ENCODE peak calls at places on chromosome 7, in six cellular contexts. One of them, this sample, is unnamed.

GRCh38 chr7:105623378-105623777 is 42.1 kb upstream of the EFCAB10 start:
- DNase-seq in 8988T: no peak
- DNase-seq in IMR-90: no peak
- DNase-seq in T-helper 17 cell: no peak
- DNase-seq in SHP77: no peak
- DNase-seq in HT1080: no peak
- DNase-seq in this sample: no peak

GRCh38 chr7:12358694-12359093 is 45.0 kb downstream of the VWDE start:
- DNase-seq in HT1080: no peak
- DNase-seq in SHP77: no peak
- DNase-seq in IMR-90: peak
- DNase-seq in 8988T: no peak
- DNase-seq in T-helper 17 cell: no peak
- DNase-seq in this sample: no peak

GRCh38 chr7:767941-768729 is 41.1 kb upstream of the PRKAR1B start:
- DNase-seq in 8988T: no peak
- DNase-seq in T-helper 17 cell: no peak
- DNase-seq in IMR-90: peak
- DNase-seq in SHP77: no peak
- DNase-seq in HT1080: no peak
- DNase-seq in this sample: no peak

GRCh38 chr7:36308031-36308430 is 81.6 kb upstream of the ANLN start:
- DNase-seq in IMR-90: no peak
- DNase-seq in T-helper 17 cell: no peak
- DNase-seq in SHP77: no peak
- DNase-seq in HT1080: no peak
- DNase-seq in 8988T: no peak
- DNase-seq in this sample: no peak

GRCh38 chr7:123690550-123690949 is 34.9 kb downstream of the LMOD2 start:
- DNase-seq in IMR-90: no peak
- DNase-seq in 8988T: no peak
- DNase-seq in T-helper 17 cell: no peak
- DNase-seq in SHP77: no peak
- DNase-seq in HT1080: no peak
- DNase-seq in this sample: no peak

GRCh38 chr7:134420509-134421125 is 38.3 kb downstream of the AKR1B1 start:
- DNase-seq in 8988T: no peak
- DNase-seq in SHP77: no peak
- DNase-seq in HT1080: peak
- DNase-seq in IMR-90: peak
- DNase-seq in T-helper 17 cell: no peak
- DNase-seq in this sample: peak

GRCh38 chr7:30648744-30649540 is 33.3 kb downstream of the CRHR2 start:
- DNase-seq in 8988T: no peak
- DNase-seq in IMR-90: no peak
- DNase-seq in T-helper 17 cell: no peak
- DNase-seq in SHP77: no peak
- DNase-seq in HT1080: no peak
- DNase-seq in this sample: no peak

GRCh38 chr7:27201231-27202017 is 1.5 kb upstream of the HOXA13 start:
- DNase-seq in T-helper 17 cell: no peak
- DNase-seq in HT1080: no peak
- DNase-seq in SHP77: no peak
- DNase-seq in IMR-90: no peak
- DNase-seq in 8988T: no peak
- DNase-seq in this sample: no peak

GRCh38 chr7:93043393-93043985 is 74.3 kb downstream of the SAMD9 start:
- DNase-seq in HT1080: peak
- DNase-seq in IMR-90: peak
- DNase-seq in SHP77: no peak
- DNase-seq in T-helper 17 cell: no peak
- DNase-seq in 8988T: no peak
- DNase-seq in this sample: no peak

GRCh38 chr7:110224643-110225042 is 866.3 kb upstream of the LRRN3 start:
- DNase-seq in T-helper 17 cell: no peak
- DNase-seq in HT1080: peak
- DNase-seq in 8988T: no peak
- DNase-seq in IMR-90: peak
- DNase-seq in SHP77: no peak
- DNase-seq in this sample: no peak

GRCh38 chr7:84022686-84023308 is 171.8 kb downstream of the SEMA3A start:
- DNase-seq in T-helper 17 cell: no peak
- DNase-seq in IMR-90: peak
- DNase-seq in 8988T: no peak
- DNase-seq in HT1080: no peak
- DNase-seq in SHP77: peak
- DNase-seq in this sample: peak

GRCh38 chr7:17299477-17299991 is 1.1 kb downstream of the AHR start:
- DNase-seq in IMR-90: peak
- DNase-seq in SHP77: peak
- DNase-seq in HT1080: peak
- DNase-seq in 8988T: no peak
- DNase-seq in T-helper 17 cell: no peak
- DNase-seq in this sample: no peak

GRCh38 chr7:144027070-144027469 is 21.7 kb upstream of the OR2A5 start:
- DNase-seq in 8988T: no peak
- DNase-seq in HT1080: peak
- DNase-seq in IMR-90: peak
- DNase-seq in SHP77: no peak
- DNase-seq in T-helper 17 cell: no peak
- DNase-seq in this sample: peak

GRCh38 chr7:96415293-96415940 is 93.5 kb upstream of the SLC25A13 start:
- DNase-seq in HT1080: no peak
- DNase-seq in 8988T: no peak
- DNase-seq in T-helper 17 cell: no peak
- DNase-seq in SHP77: no peak
- DNase-seq in IMR-90: no peak
- DNase-seq in this sample: no peak

GRCh38 chr7:93115796-93116195 is 2.0 kb downstream of the SAMD9 start:
- DNase-seq in IMR-90: peak
- DNase-seq in 8988T: no peak
- DNase-seq in SHP77: no peak
- DNase-seq in HT1080: peak
- DNase-seq in T-helper 17 cell: no peak
- DNase-seq in this sample: no peak

GRCh38 chr7:33157311-33157710 is 27.9 kb downstream of the BBS9 start:
- DNase-seq in T-helper 17 cell: no peak
- DNase-seq in SHP77: no peak
- DNase-seq in HT1080: no peak
- DNase-seq in IMR-90: peak
- DNase-seq in 8988T: no peak
- DNase-seq in this sample: no peak

GRCh38 chr7:149644754-149645153 is 128.6 kb downstream of the ZNF467 start:
- DNase-seq in 8988T: no peak
- DNase-seq in HT1080: no peak
- DNase-seq in IMR-90: no peak
- DNase-seq in T-helper 17 cell: no peak
- DNase-seq in SHP77: no peak
- DNase-seq in this sample: no peak

GRCh38 chr7:157017639-157018327 is 7.3 kb upstream of the MNX1 start:
- DNase-seq in T-helper 17 cell: no peak
- DNase-seq in IMR-90: no peak
- DNase-seq in 8988T: no peak
- DNase-seq in HT1080: no peak
- DNase-seq in SHP77: no peak
- DNase-seq in this sample: peak

GRCh38 chr7:1729183-1729582 is 59.1 kb downstream of the ELFN1 start:
- DNase-seq in SHP77: no peak
- DNase-seq in IMR-90: no peak
- DNase-seq in T-helper 17 cell: no peak
- DNase-seq in HT1080: no peak
- DNase-seq in 8988T: no peak
- DNase-seq in this sample: no peak

GRCh38 chr7:99740573-99741437 is 5.8 kb upstream of the CYP3A7 start:
- DNase-seq in SHP77: no peak
- DNase-seq in HT1080: no peak
- DNase-seq in 8988T: no peak
- DNase-seq in IMR-90: peak
- DNase-seq in T-helper 17 cell: no peak
- DNase-seq in this sample: no peak

GRCh38 chr7:129264534-129264933 is 39.7 kb downstream of the AHCYL2 start:
- DNase-seq in SHP77: no peak
- DNase-seq in T-helper 17 cell: no peak
- DNase-seq in IMR-90: no peak
- DNase-seq in 8988T: no peak
- DNase-seq in HT1080: no peak
- DNase-seq in this sample: peak

GRCh38 chr7:151394076-151395035 is 15.5 kb downstream of the WDR86 start:
- DNase-seq in IMR-90: no peak
- DNase-seq in HT1080: no peak
- DNase-seq in 8988T: no peak
- DNase-seq in SHP77: no peak
- DNase-seq in T-helper 17 cell: no peak
- DNase-seq in this sample: no peak

GRCh38 chr7:43674559-43675436 is 54.5 kb downstream of the COA1 start:
- DNase-seq in T-helper 17 cell: no peak
- DNase-seq in 8988T: no peak
- DNase-seq in SHP77: no peak
- DNase-seq in HT1080: peak
- DNase-seq in IMR-90: peak
- DNase-seq in this sample: no peak

GRCh38 chr7:112362796-112363195 is 87.5 kb upstream of the IFRD1 start:
- DNase-seq in T-helper 17 cell: no peak
- DNase-seq in HT1080: no peak
- DNase-seq in 8988T: no peak
- DNase-seq in SHP77: no peak
- DNase-seq in IMR-90: no peak
- DNase-seq in this sample: no peak

GRCh38 chr7:157434231-157434630 is 97.4 kb downstream of the DNAJB6 start:
- DNase-seq in IMR-90: no peak
- DNase-seq in SHP77: no peak
- DNase-seq in 8988T: no peak
- DNase-seq in HT1080: no peak
- DNase-seq in T-helper 17 cell: no peak
- DNase-seq in this sample: no peak

GRCh38 chr7:43905209-43905946 is 1.0 kb downstream of the URGCP start:
- DNase-seq in SHP77: no peak
- DNase-seq in IMR-90: no peak
- DNase-seq in HT1080: no peak
- DNase-seq in 8988T: peak
- DNase-seq in T-helper 17 cell: no peak
- DNase-seq in this sample: no peak

GRCh38 chr7:2757904-2758672 is 70.1 kb downstream of the AMZ1 start:
- DNase-seq in 8988T: no peak
- DNase-seq in SHP77: peak
- DNase-seq in IMR-90: peak
- DNase-seq in HT1080: peak
- DNase-seq in T-helper 17 cell: no peak
- DNase-seq in this sample: no peak

GRCh38 chr7:142798451-142799438 is 28.0 kb downstream of the PRSS2 start:
- DNase-seq in IMR-90: no peak
- DNase-seq in HT1080: no peak
- DNase-seq in SHP77: no peak
- DNase-seq in 8988T: no peak
- DNase-seq in T-helper 17 cell: no peak
- DNase-seq in this sample: no peak

GRCh38 chr7:1914321-1914720 is 244.2 kb downstream of the ELFN1 start:
- DNase-seq in SHP77: no peak
- DNase-seq in T-helper 17 cell: no peak
- DNase-seq in HT1080: no peak
- DNase-seq in IMR-90: no peak
- DNase-seq in 8988T: no peak
- DNase-seq in this sample: no peak

GRCh38 chr7:15317215-15317614 is 244.6 kb downstream of the AGMO start:
- DNase-seq in 8988T: no peak
- DNase-seq in HT1080: no peak
- DNase-seq in T-helper 17 cell: no peak
- DNase-seq in SHP77: peak
- DNase-seq in IMR-90: no peak
- DNase-seq in this sample: peak

GRCh38 chr7:106022193-106022821 is 59.2 kb downstream of the CDHR3 start:
- DNase-seq in SHP77: no peak
- DNase-seq in 8988T: no peak
- DNase-seq in T-helper 17 cell: peak
- DNase-seq in IMR-90: no peak
- DNase-seq in HT1080: peak
- DNase-seq in this sample: peak

GRCh38 chr7:153835712-153836265 is 216.4 kb upstream of the DPP6 start:
- DNase-seq in SHP77: no peak
- DNase-seq in T-helper 17 cell: no peak
- DNase-seq in IMR-90: no peak
- DNase-seq in 8988T: no peak
- DNase-seq in HT1080: no peak
- DNase-seq in this sample: no peak

GRCh38 chr7:48708635-48709034 is 215.7 kb upstream of the CDC14C start:
- DNase-seq in T-helper 17 cell: no peak
- DNase-seq in IMR-90: no peak
- DNase-seq in HT1080: no peak
- DNase-seq in SHP77: no peak
- DNase-seq in 8988T: no peak
- DNase-seq in this sample: no peak

GRCh38 chr7:149620961-149621360 is 123.4 kb upstream of the ZNF746 start:
- DNase-seq in 8988T: no peak
- DNase-seq in SHP77: no peak
- DNase-seq in HT1080: no peak
- DNase-seq in T-helper 17 cell: no peak
- DNase-seq in IMR-90: no peak
- DNase-seq in this sample: no peak

GRCh38 chr7:28550580-28551205 is 138.4 kb downstream of the CREB5 start:
- DNase-seq in HT1080: no peak
- DNase-seq in IMR-90: no peak
- DNase-seq in 8988T: no peak
- DNase-seq in T-helper 17 cell: no peak
- DNase-seq in SHP77: no peak
- DNase-seq in this sample: no peak

GRCh38 chr7:19248681-19249080 is 103.5 kb upstream of the FERD3L start:
- DNase-seq in HT1080: no peak
- DNase-seq in SHP77: no peak
- DNase-seq in T-helper 17 cell: no peak
- DNase-seq in 8988T: no peak
- DNase-seq in IMR-90: peak
- DNase-seq in this sample: no peak

GRCh38 chr7:102989161-102989560 is 76.4 kb downstream of the LRRC17 start:
- DNase-seq in T-helper 17 cell: no peak
- DNase-seq in 8988T: no peak
- DNase-seq in HT1080: no peak
- DNase-seq in SHP77: no peak
- DNase-seq in IMR-90: no peak
- DNase-seq in this sample: no peak